ENCODE peak calls at places on chromosomes 5 and 9, in eight cellular contexts. F is left ventricle myocardium inferior; G is HEK293T; R is stimulated activated naive CD8-positive, alpha-beta T cell treated with anti-CD3 and anti-CD28 coated beads, Interleukin-15, Interleukin-2, amounts not matched to agents 100 U/mL and 50 U/mL, for 24 hours; L is M059J; J is stimulated activated CD8-positive, alpha-beta memory T cell treated with anti-CD3 and anti-CD28 coated beads, Interleukin-12 subunit alpha, Interleukin-12 subunit beta, amount 100 ng/mL, for 4 hours; O is OCI-LY7; T is fibroblast of mammary gland. Z is an unnamed sample.

GRCh38 chr5:141889282-141889871 is 11.2 kb upstream of the PCDH1 start:
- DNase-seq in F (no peak), G (no peak), R (no peak), L (peak; percentile 37), J (no peak), O (peak; percentile 43), T (peak; percentile 36), Z (no peak)

GRCh38 chr5:76548525-76549229 is 74.5 kb downstream of the F2RL2 start:
- DNase-seq in F (no peak), G (no peak), R (no peak), L (no peak), J (no peak), O (no peak), T (no peak), Z (no peak)

GRCh38 chr9:114606597-114607207 is 4.4 kb upstream of the TMEM268 start:
- DNase-seq in F (no peak), G (no peak), R (no peak), L (peak; percentile 72), J (no peak), O (no peak), T (peak; percentile 93), Z (peak; percentile 90)

GRCh38 chr9:129590466-129590865 is 30.4 kb downstream of the C9orf50 start:
- DNase-seq in F (no peak), G (no peak), R (no peak), L (no peak), J (no peak), O (no peak), T (no peak), Z (no peak)

GRCh38 chr9:114913217-114913616 is 17.2 kb downstream of the TNFSF8 start:
- DNase-seq in F (no peak), G (no peak), R (no peak), L (no peak), J (no peak), O (no peak), T (no peak), Z (no peak)

GRCh38 chr9:4732890-4733289 is 8.1 kb downstream of the AK3 start:
- DNase-seq in F (no peak), G (no peak), R (no peak), L (no peak), J (no peak), O (no peak), T (no peak), Z (no peak)

GRCh38 chr9:6133346-6134063 is 82.1 kb upstream of the IL33 start:
- DNase-seq in F (no peak), G (no peak), R (no peak), L (peak; percentile 83), J (no peak), O (no peak), T (peak; percentile 38), Z (no peak)

GRCh38 chr5:150196986-150197385 is 7.1 kb downstream of the SLC6A7 start:
- DNase-seq in F (no peak), G (no peak), R (no peak), L (no peak), J (no peak), O (no peak), T (no peak), Z (no peak)

GRCh38 chr9:16202913-16203734 is 650.3 kb downstream of the CCDC171 start:
- DNase-seq in F (no peak), G (no peak), R (no peak), L (peak; percentile 96), J (no peak), O (no peak), T (peak; percentile 95), Z (peak; percentile 100)

GRCh38 chr5:169577966-169578365 is 5.6 kb upstream of the SPDL1 start:
- DNase-seq in F (no peak), G (no peak), R (no peak), L (peak; percentile 40), J (no peak), O (peak; percentile 12), T (peak; percentile 70), Z (peak; percentile 29)

GRCh38 chr9:125024917-125025316 is 84.0 kb upstream of the GOLGA1 start:
- DNase-seq in F (no peak), G (no peak), R (no peak), L (no peak), J (no peak), O (no peak), T (no peak), Z (no peak)

GRCh38 chr5:110086658-110087388 is 397.1 kb downstream of the MAN2A1 start:
- DNase-seq in F (no peak), G (no peak), R (peak; percentile 58), L (peak; percentile 47), J (no peak), O (no peak), T (peak; percentile 100), Z (peak; percentile 35)

GRCh38 chr5:61907995-61908394 is 398.0 kb upstream of the KIF2A start:
- DNase-seq in F (no peak), G (no peak), R (no peak), L (no peak), J (no peak), O (no peak), T (no peak), Z (no peak)

GRCh38 chr9:82456621-82457020 is 468.0 kb downstream of the SPATA31D1 start:
- DNase-seq in F (no peak), G (no peak), R (no peak), L (peak; percentile 69), J (no peak), O (no peak), T (peak; percentile 54), Z (no peak)

GRCh38 chr9:74336161-74336560 is 161.0 kb upstream of the RORB start:
- DNase-seq in F (no peak), G (no peak), R (no peak), L (no peak), J (no peak), O (no peak), T (no peak), Z (no peak)

GRCh38 chr9:33198163-33198562 is 31.0 kb upstream of the B4GALT1 start:
- DNase-seq in F (peak; percentile 57), G (no peak), R (no peak), L (no peak), J (no peak), O (no peak), T (peak; percentile 77), Z (peak; percentile 78)

GRCh38 chr5:37900692-37901091 is 60.9 kb upstream of the GDNF start:
- DNase-seq in F (peak; percentile 79), G (peak; percentile 27), R (no peak), L (peak; percentile 60), J (no peak), O (peak; percentile 0), T (peak; percentile 76), Z (peak; percentile 77)

GRCh38 chr5:22986281-22986680 is 133.1 kb upstream of the CDH12 start:
- DNase-seq in F (no peak), G (no peak), R (no peak), L (no peak), J (no peak), O (no peak), T (no peak), Z (no peak)

GRCh38 chr9:69223605-69224004 is 49.5 kb downstream of the TJP2 start:
- DNase-seq in F (no peak), G (peak; percentile 69), R (no peak), L (peak; percentile 74), J (no peak), O (peak; percentile 31), T (peak; percentile 57), Z (peak; percentile 32)

GRCh38 chr9:130991227-130992058 is 17.5 kb upstream of the LAMC3 start:
- DNase-seq in F (no peak), G (no peak), R (no peak), L (no peak), J (no peak), O (no peak), T (no peak), Z (no peak)

GRCh38 chr5:378301-378891 is 56.9 kb downstream of the AHRR start:
- DNase-seq in F (no peak), G (no peak), R (peak; percentile 66), L (peak; percentile 78), J (no peak), O (no peak), T (peak; percentile 45), Z (no peak)

GRCh38 chr9:135821733-135822382 is 85.5 kb downstream of the CAMSAP1 start:
- DNase-seq in F (no peak), G (no peak), R (no peak), L (no peak), J (no peak), O (no peak), T (no peak), Z (no peak)

GRCh38 chr9:116870566-116870965 is 183.5 kb downstream of the TRIM32 start:
- DNase-seq in F (no peak), G (no peak), R (no peak), L (peak; percentile 67), J (no peak), O (no peak), T (no peak), Z (no peak)

GRCh38 chr9:136050706-136051567 is 44.2 kb downstream of the NACC2 start:
- DNase-seq in F (no peak), G (peak; percentile 28), R (no peak), L (peak; percentile 6), J (no peak), O (no peak), T (no peak), Z (no peak)

GRCh38 chr9:97689401-97689800 is 7.7 kb downstream of the XPA start:
- DNase-seq in F (no peak), G (no peak), R (no peak), L (no peak), J (no peak), O (no peak), T (no peak), Z (no peak)

GRCh38 chr5:76337949-76338589 is 65.0 kb upstream of the IQGAP2 start:
- DNase-seq in F (no peak), G (peak; percentile 74), R (peak; percentile 29), L (peak; percentile 78), J (no peak), O (peak; percentile 74), T (peak; percentile 35), Z (peak; percentile 42)

GRCh38 chr9:74824654-74825053 is 63.1 kb downstream of the TRPM6 start:
- DNase-seq in F (no peak), G (no peak), R (no peak), L (peak; percentile 83), J (no peak), O (no peak), T (peak; percentile 92), Z (no peak)

GRCh38 chr5:173327948-173328895 is at the start of gene STC2:
- DNase-seq in F (peak; percentile 83), G (peak; percentile 94), R (peak; percentile 83), L (peak; percentile 97), J (no peak), O (no peak), T (peak; percentile 47), Z (peak; percentile 99)

GRCh38 chr5:165996484-165996883 is 2295.0 kb upstream of the WWC1 start:
- DNase-seq in F (no peak), G (no peak), R (no peak), L (no peak), J (no peak), O (no peak), T (no peak), Z (no peak)

GRCh38 chr5:140148508-140148907 is 22.8 kb downstream of the IGIP start:
- DNase-seq in F (no peak), G (peak; percentile 59), R (no peak), L (no peak), J (no peak), O (no peak), T (peak; percentile 9), Z (peak; percentile 20)

Z was measured in MG63.